ENCODE peak calls at places on chromosomes 4 and X, in five cellular contexts. X, Q, V, F and D are unnamed samples.

GRCh38 chrX:49214996-49215526 is 15.1 kb upstream of the SYP start:
- DNase-seq in X (no peak), Q (no peak), V (no peak), F (no peak), D (no peak)

GRCh38 chrX:78109458-78109857 is 5.4 kb downstream of the PGK1 start:
- DNase-seq in X (no peak), Q (no peak), V (no peak), F (no peak), D (no peak)

GRCh38 chrX:118780509-118780908 is 43.1 kb upstream of the ZCCHC12 start:
- DNase-seq in X (no peak), Q (no peak), V (no peak), F (no peak), D (no peak)

GRCh38 chr4:184757810-184758209 is 23.9 kb upstream of the CENPU start:
- DNase-seq in X (no peak), Q (no peak), V (no peak), F (no peak), D (no peak)

GRCh38 chr4:74474345-74475099 is 29.6 kb downstream of the AREG start:
- DNase-seq in X (no peak), Q (no peak), V (no peak), F (peak), D (no peak)

GRCh38 chr4:1072830-1073446 is 40.4 kb downstream of the RNF212 start:
- DNase-seq in X (peak), Q (no peak), V (peak), F (peak), D (peak)

GRCh38 chr4:169054879-169055278 is 44.8 kb upstream of the CBR4 start:
- DNase-seq in X (no peak), Q (no peak), V (no peak), F (no peak), D (no peak)

GRCh38 chrX:148588649-148589310 is 88.4 kb downstream of the AFF2 start:
- DNase-seq in X (peak), Q (no peak), V (no peak), F (no peak), D (no peak)

GRCh38 chrX:46551494-46552128 is 6.4 kb upstream of the ZNF674 start:
- DNase-seq in X (peak), Q (no peak), V (peak), F (no peak), D (peak)

GRCh38 chrX:30141966-30142365 is 73.4 kb upstream of the MAGEB2 start:
- DNase-seq in X (peak), Q (no peak), V (no peak), F (no peak), D (peak)

GRCh38 chr4:70114091-70114490 is 39.9 kb upstream of the PRR27 start:
- DNase-seq in X (no peak), Q (no peak), V (no peak), F (no peak), D (no peak)

GRCh38 chr4:119652978-119653377 is 24.4 kb upstream of the PDE5A start:
- DNase-seq in X (no peak), Q (no peak), V (no peak), F (no peak), D (no peak)

GRCh38 chrX:5979338-5979737 is 249.3 kb downstream of the NLGN4X start:
- DNase-seq in X (no peak), Q (no peak), V (no peak), F (no peak), D (no peak)

GRCh38 chr4:109662786-109663185 is 40.5 kb downstream of the CASP6 start:
- DNase-seq in X (no peak), Q (no peak), V (no peak), F (no peak), D (no peak)

GRCh38 chr4:140180577-140180976 is 26.6 kb upstream of the MAML3 start:
- DNase-seq in X (no peak), Q (no peak), V (no peak), F (no peak), D (no peak)

GRCh38 chr4:87209696-87210095 is 10.7 kb downstream of the KLHL8 start:
- DNase-seq in X (no peak), Q (no peak), V (no peak), F (no peak), D (no peak)

GRCh38 chr4:48341776-48342558 is 638 bp downstream of the SLAIN2 start:
- DNase-seq in X (peak), Q (peak), V (peak), F (peak), D (peak)
- TF ChIP-seq CTCF in X (no peak), Q (no peak), V (no peak), F (no peak), D (no peak)

DNA sequence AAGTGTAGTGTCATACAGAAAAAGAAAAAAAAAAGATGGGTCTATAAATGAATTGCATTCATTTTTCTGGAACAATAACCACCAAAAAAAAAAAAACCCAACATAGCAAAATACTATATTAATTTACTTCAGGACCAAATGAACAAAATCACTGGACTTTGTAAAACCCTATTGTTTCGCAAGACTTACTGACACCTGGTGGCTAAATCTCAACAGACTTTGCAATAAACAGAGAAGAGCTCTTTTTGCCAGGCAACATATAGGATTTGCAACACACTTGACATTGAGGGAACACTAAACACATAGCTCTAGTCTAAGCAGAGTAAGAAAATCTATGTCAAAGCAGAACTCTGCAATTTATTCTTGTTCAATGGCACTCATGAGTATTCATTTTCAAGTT is 990.2 kb downstream of the STPG2 start:
- DNase-seq in X (no peak), Q (no peak), V (no peak), F (no peak), D (no peak)
- TF ChIP-seq CTCF in X (peak), Q (no peak), V (peak), F (peak), D (no peak)

DNA sequence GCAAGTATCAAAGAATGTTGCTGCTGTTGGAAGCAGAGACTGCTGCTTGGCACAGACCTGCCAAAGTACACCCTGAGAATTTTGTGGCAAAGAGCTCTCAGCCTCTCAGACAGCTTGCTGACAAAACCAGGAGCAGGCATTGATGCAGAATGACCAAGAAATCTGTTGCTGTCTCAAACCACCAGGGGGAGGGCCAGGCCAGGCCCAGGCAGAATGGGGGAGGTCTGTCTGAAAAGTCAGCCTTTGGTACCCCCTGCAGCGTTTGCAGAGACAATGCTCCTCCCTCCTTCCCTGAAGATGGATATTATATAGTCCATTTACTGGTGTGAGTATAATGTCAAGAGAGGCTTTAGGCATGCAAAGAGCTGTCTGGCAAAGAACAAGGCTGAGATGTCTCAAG is 52.9 kb upstream of the TRPC5OS start:
- DNase-seq in X (peak), Q (no peak), V (peak), F (no peak), D (peak)
- TF ChIP-seq CTCF in X (peak), Q (no peak), V (peak), F (no peak), D (peak)

GRCh38 chr4:48780867-48781219 is 764 bp upstream of the FRYL start:
- DNase-seq in X (peak), Q (peak), V (no peak), F (peak), D (peak)

GRCh38 chr4:48778431-48779094 is 1.5 kb downstream of the FRYL start:
- DNase-seq in X (no peak), Q (no peak), V (no peak), F (no peak), D (no peak)

GRCh38 chr4:48777739-48778138 is 2.3 kb downstream of the FRYL start:
- DNase-seq in X (no peak), Q (no peak), V (no peak), F (no peak), D (no peak)

GRCh38 chr4:48779998-48780866 is at the start of gene FRYL:
- DNase-seq in X (peak), Q (peak), V (peak), F (peak), D (peak)

DNA sequence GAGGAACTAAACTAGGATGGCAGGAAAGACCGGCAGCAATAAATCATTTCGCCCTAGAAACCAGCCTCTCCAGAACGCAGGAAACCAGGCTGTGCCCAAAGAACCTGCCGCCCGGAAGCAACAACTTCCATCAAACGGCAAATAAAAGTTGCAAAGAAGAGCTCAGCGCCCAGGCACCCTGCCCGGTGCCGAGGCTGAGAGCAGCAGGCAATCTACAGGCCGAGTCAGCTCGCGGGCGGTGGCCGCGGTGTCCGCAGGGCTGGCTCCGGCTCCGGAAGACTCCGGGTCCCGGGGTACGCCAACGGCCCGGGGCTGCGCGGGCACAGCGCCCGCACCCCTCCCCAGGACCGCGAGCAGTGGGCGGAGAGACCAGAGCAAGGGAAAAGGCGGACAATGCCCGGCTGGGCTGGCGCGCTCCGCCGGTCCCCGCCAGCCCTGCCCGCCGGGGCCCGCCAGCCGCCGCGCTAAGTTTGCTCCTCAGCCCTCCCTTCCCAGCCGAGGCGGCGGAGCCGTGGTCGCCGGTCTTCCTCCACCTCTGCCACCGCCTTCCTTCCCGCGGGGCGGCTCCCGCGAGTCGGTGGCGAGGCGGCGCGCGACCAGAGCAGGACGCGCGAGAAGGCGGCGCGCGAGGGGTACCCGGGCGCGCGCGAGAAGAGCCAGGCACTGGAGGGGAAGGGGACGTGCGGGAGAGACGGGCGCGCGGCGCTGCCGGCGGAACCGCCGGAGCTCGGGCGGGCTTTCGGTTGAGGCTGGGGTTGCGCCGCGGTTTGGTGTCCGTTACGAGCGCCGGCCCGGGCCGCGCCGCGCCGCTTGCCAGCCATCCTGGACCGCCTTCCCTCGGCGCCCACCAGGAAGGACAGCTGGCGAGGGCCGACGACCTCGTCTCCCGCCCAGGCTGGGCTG is 733 bp downstream of the FRYL start:
- DNase-seq in X (peak), Q (peak), V (peak), F (peak), D (peak)
- TF ChIP-seq CTCF in X (no peak), Q (no peak), V (no peak), F (no peak), D (no peak)

DNA sequence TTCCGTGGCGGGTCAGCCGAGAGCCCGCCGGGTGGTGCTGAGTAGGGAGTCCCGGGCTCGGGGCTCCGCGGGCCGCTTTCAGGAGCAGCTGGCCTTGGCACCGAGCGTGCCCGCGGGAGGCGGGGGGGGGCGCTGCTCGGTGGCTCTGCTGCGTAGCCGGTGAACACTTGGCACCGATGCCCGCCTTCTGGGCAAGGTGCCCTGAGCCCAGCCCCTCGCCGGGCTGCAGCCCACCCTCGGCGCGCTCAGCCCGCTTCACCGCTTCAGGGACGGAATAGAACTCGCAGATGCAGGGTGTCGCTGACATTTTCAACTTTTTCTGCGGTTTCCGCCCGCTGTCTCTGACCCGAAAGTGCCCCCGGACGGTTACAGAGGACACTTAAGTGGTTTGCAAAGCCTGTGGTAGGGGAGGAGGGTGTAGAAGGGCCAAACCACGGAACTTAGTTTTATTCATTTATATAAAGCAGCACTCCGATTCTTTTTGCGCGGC is 659 bp downstream of the CD38 start:
- DNase-seq in X (no peak), Q (peak), V (peak), F (peak), D (peak)
- TF ChIP-seq CTCF in X (no peak), Q (no peak), V (no peak), F (no peak), D (no peak)